ENCODE peak calls at places on chromosomes 4 and X, in five cellular contexts. F is kidney tubule cell; C is stimulated activated CD4-positive, alpha-beta T cell treated with anti-CD3 and anti-CD28 coated beads, Interleukin-4, amount 100 ng/mL, for 48 hours; U is uterus; B is adipocyte. X is an unnamed sample.

GRCh38 chr4:170990989-170991589 is 822.1 kb upstream of the GALNTL6 start:
- DNase-seq in F (peak), C (no peak), U (no peak), B (peak), X (no peak)

GRCh38 chrX:22314692-22315091 is 42.0 kb downstream of the CBLL2 start:
- DNase-seq in F (no peak), C (no peak), U (no peak), B (no peak), X (no peak)

GRCh38 chrX:31543565-31544125 is 471.8 kb upstream of the FTHL17 start:
- DNase-seq in F (no peak), C (no peak), U (no peak), B (no peak), X (no peak)

GRCh38 chr4:16102356-16102755 is 18.5 kb upstream of the PROM1 start:
- DNase-seq in F (no peak), C (no peak), U (no peak), B (no peak), X (no peak)

GRCh38 chr4:76704133-76704881 is 193.6 kb downstream of the SOWAHB start:
- DNase-seq in F (peak), C (no peak), U (no peak), B (peak), X (no peak)

GRCh38 chr4:137545461-137545861 is 13.2 kb upstream of the PCDH18 start:
- DNase-seq in F (no peak), C (no peak), U (peak), B (peak), X (peak)

GRCh38 chr4:32689520-32689919 is 1969.4 kb downstream of the PCDH7 start:
- DNase-seq in F (peak), C (no peak), U (no peak), B (no peak), X (no peak)

GRCh38 chr4:163356104-163356503 is 12.4 kb downstream of the NPY5R start:
- DNase-seq in F (no peak), C (no peak), U (no peak), B (no peak), X (no peak)

GRCh38 chr4:113260671-113261070 is 211.2 kb downstream of the ANK2 start:
- DNase-seq in F (peak), C (no peak), U (no peak), B (no peak), X (no peak)

GRCh38 chr4:152223600-152223999 is 312.3 kb downstream of the FBXW7 start:
- DNase-seq in F (no peak), C (no peak), U (no peak), B (no peak), X (no peak)

GRCh38 chr4:138938371-138938699 is 77.2 kb upstream of the NOCT start:
- DNase-seq in F (peak), C (no peak), U (no peak), B (peak), X (peak)